ENCODE peak calls at places on chromosomes 3 and 15, in five cellular contexts. D, T, V, G and B are unnamed samples.

GRCh38 chr15:38899300-38899699 is 334.7 kb upstream of the RASGRP1 start:
- DNase-seq in D (no peak), T (no peak), V (no peak), G (peak), B (no peak)

GRCh38 chr3:87958289-87958688 is 100.5 kb downstream of the CGGBP1 start:
- DNase-seq in D (no peak), T (no peak), V (no peak), G (no peak), B (no peak)

GRCh38 chr3:100634493-100635272 is 25.3 kb downstream of the ADGRG7 start:
- DNase-seq in D (no peak), T (no peak), V (peak), G (no peak), B (no peak)

GRCh38 chr15:89090791-89091666 is 2.8 kb downstream of the ABHD2 start:
- DNase-seq in D (peak), T (peak), V (peak), G (peak), B (no peak)

GRCh38 chr3:99526927-99527326 is 111.5 kb upstream of the COL8A1 start:
- DNase-seq in D (no peak), T (no peak), V (no peak), G (peak), B (no peak)

GRCh38 chr3:180640987-180641386 is 38.3 kb downstream of the CCDC39 start:
- DNase-seq in D (no peak), T (no peak), V (no peak), G (no peak), B (no peak)

GRCh38 chr15:29873264-29873663 is 51.0 kb upstream of the TJP1 start:
- DNase-seq in D (no peak), T (no peak), V (no peak), G (no peak), B (no peak)

GRCh38 chr3:105352976-105353375 is 13.7 kb upstream of the ALCAM start:
- DNase-seq in D (no peak), T (no peak), V (no peak), G (no peak), B (no peak)

GRCh38 chr3:143165211-143165610 is 45.6 kb downstream of the CHST2 start:
- DNase-seq in D (no peak), T (no peak), V (no peak), G (no peak), B (no peak)
- H3K4me3 ChIP-seq in D (no peak), T (no peak), V (no peak), G (no peak), B (no peak)

GRCh38 chr3:29268651-29269050 is 12.2 kb upstream of the RBMS3 start:
- DNase-seq in D (no peak), T (no peak), V (no peak), G (no peak), B (no peak)

GRCh38 chr3:29267231-29267630 is 13.6 kb upstream of the RBMS3 start:
- DNase-seq in D (no peak), T (no peak), V (no peak), G (no peak), B (no peak)

GRCh38 chr3:29271501-29271900 is 9.4 kb upstream of the RBMS3 start:
- DNase-seq in D (no peak), T (no peak), V (no peak), G (no peak), B (no peak)

GRCh38 chr3:29274667-29275066 is 6.2 kb upstream of the RBMS3 start:
- DNase-seq in D (no peak), T (no peak), V (no peak), G (no peak), B (no peak)

GRCh38 chr3:29270752-29271151 is 10.1 kb upstream of the RBMS3 start:
- DNase-seq in D (no peak), T (no peak), V (no peak), G (no peak), B (no peak)
- H3K4me3 ChIP-seq in D (no peak), T (no peak), V (no peak), G (no peak), B (no peak)

DNA sequence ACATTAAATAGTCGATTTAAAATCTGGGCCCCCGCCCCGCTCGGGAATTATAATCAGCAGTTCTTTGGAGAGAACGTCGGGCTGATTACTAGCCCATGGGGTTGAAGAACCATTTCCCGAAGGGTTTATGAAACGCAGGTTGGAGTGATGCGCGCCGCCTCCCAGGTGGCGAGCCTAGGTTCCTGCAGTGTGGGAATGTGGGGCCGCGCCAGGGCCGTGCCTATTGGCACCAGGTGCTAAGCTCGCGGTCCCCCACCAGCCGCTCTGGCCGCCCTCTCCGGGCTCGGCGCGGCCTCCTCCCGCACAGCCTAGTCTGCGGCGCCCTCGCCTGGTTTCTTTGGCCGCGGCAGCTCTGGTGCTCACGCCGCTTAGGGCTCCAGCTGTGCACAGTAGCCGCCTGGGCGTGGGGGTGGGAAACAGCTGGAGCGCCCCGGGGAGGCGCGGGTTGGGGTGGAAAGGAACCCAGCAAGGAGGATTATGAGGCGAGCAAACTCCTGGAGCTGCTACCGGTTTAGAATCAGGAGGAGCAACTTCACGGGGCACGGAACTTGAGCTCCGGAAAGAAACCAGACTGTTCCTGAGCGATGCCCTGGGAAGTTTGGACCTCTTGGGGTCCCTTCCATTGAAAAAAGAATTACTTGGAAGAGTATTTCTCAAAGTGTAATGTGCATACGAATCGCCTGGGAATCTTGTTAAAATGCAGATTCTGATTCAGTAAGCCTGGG is 5.6 kb upstream of the MECOM start:
- DNase-seq in D (no peak), T (peak), V (no peak), G (peak), B (peak)
- H3K4me3 ChIP-seq in D (peak), T (peak), V (no peak), G (no peak), B (peak)

DNA sequence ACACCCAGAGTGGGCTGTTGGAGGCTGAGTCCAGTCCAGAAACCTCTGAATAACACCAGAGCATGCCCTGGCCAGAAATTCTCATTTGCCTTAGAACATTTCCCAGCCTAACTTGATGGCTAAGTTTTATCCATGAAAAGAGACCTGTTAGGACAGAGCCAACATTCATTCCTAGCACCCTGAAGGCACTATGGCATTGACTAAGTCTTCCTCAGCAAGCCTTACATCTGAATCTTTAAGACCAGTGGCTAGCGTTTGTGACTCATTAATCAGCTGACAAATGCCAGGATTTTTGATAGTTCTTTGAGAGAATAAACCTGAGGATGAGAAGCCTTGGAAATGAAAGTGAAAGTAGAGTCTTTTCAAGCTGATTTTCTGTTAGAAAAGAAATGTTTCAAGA is 1087.1 kb upstream of the ALCAM start:
- DNase-seq in D (peak), T (no peak), V (no peak), G (peak), B (no peak)
- H3K4me3 ChIP-seq in D (no peak), T (no peak), V (no peak), G (no peak), B (peak)

GRCh38 chr15:99566157-99566900 is 545 bp downstream of the MEF2A start:
- DNase-seq in D (no peak), T (peak), V (peak), G (no peak), B (no peak)

GRCh38 chr15:99565281-99566156 is at the start of gene MEF2A:
- DNase-seq in D (peak), T (peak), V (peak), G (peak), B (peak)

GRCh38 chr15:99571299-99571698 is 5.5 kb downstream of the MEF2A start:
- DNase-seq in D (no peak), T (no peak), V (no peak), G (no peak), B (no peak)

GRCh38 chr15:99565031-99565280 is 828 bp upstream of the MEF2A start:
- DNase-seq in D (no peak), T (no peak), V (no peak), G (peak), B (no peak)

GRCh38 chr15:99568548-99569352 is 3.0 kb downstream of the MEF2A start:
- DNase-seq in D (no peak), T (no peak), V (no peak), G (no peak), B (no peak)
- H3K4me3 ChIP-seq in D (no peak), T (no peak), V (no peak), G (no peak), B (peak)

GRCh38 chr15:81299630-81300273 is 24.2 kb downstream of the STARD5 start:
- DNase-seq in D (no peak), T (peak), V (no peak), G (no peak), B (no peak)
- H3K4me3 ChIP-seq in D (no peak), T (no peak), V (peak), G (no peak), B (peak)

DNA sequence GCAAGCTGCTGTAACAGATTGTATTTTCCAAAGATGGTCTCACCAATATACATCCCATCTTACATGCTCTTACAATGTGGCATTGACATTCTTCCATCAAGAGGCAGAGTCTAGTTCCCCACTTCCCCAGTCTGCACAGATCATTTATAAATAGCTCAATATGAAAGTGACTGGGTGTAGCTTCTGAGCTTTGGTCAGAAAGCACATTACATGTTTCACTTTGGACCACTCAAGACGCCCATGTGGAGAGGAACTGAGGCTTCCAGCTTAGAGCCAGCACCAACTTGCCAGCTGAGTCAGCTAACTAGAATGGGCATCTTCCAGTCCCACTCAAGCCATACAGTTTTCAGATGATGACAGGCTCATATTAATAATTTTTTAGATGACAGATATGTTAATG is 45.5 kb downstream of the GREM1 start:
- DNase-seq in D (no peak), T (no peak), V (no peak), G (no peak), B (no peak)
- H3K4me3 ChIP-seq in D (no peak), T (no peak), V (no peak), G (no peak), B (no peak)

GRCh38 chr3:114452176-114452744 is 158.4 kb downstream of the TIGIT start:
- DNase-seq in D (no peak), T (no peak), V (no peak), G (no peak), B (no peak)
- H3K4me3 ChIP-seq in D (no peak), T (no peak), V (no peak), G (no peak), B (peak)

DNA sequence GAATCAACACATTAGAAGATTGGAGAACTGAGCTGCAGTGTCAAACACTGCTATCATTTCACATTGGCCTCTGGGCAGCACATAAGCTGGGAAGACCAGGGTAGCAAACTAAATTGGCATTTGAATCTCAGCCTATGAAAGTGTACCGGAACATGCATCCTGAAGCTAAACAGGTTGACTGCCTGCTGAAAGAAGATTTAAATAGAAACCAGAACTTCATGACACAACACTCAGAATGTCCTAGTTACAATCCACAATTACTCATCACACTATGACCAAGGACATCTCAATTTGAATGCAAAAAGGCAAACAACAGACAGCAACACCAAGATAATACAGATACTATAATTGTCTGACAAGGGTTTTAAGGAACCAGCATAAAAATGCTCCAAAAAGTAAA is 26.2 kb downstream of the TM2D3 start:
- DNase-seq in D (no peak), T (no peak), V (no peak), G (no peak), B (no peak)
- H3K4me3 ChIP-seq in D (no peak), T (no peak), V (no peak), G (no peak), B (no peak)